ENCODE peak calls at places on chromosomes 12 and 14, in nine cellular contexts. One of them, this sample, is unnamed.

GRCh38 chr14:71725802-71726638 is 206.2 kb upstream of the RGS6 start:
- DNase-seq in aorta: no peak
- DNase-seq in nephron progenitor cell: no peak
- DNase-seq in right cardiac atrium: no peak
- DNase-seq in pons: no peak
- DNase-seq in NB4: peak
- DNase-seq in IMR-90: peak
- DNase-seq in fibroblast of pulmonary artery: peak
- DNase-seq in GDM1: no peak
- DNase-seq in this sample: no peak

GRCh38 chr12:54240971-54241588 is 38.8 kb downstream of the CBX5 start:
- DNase-seq in aorta: no peak
- DNase-seq in right cardiac atrium: no peak
- DNase-seq in IMR-90: no peak
- DNase-seq in NB4: no peak
- DNase-seq in GDM1: no peak
- DNase-seq in fibroblast of pulmonary artery: no peak
- DNase-seq in nephron progenitor cell: no peak
- DNase-seq in pons: no peak
- DNase-seq in this sample: no peak

GRCh38 chr12:61272441-61272840 is 987.8 kb upstream of the USP15 start:
- DNase-seq in pons: no peak
- DNase-seq in IMR-90: no peak
- DNase-seq in fibroblast of pulmonary artery: no peak
- DNase-seq in nephron progenitor cell: no peak
- DNase-seq in aorta: no peak
- DNase-seq in NB4: no peak
- DNase-seq in GDM1: no peak
- DNase-seq in right cardiac atrium: no peak
- DNase-seq in this sample: no peak

GRCh38 chr12:115205755-115206308 is 521.9 kb upstream of the TBX3 start:
- DNase-seq in aorta: no peak
- DNase-seq in fibroblast of pulmonary artery: no peak
- DNase-seq in nephron progenitor cell: no peak
- DNase-seq in IMR-90: no peak
- DNase-seq in right cardiac atrium: no peak
- DNase-seq in NB4: no peak
- DNase-seq in GDM1: no peak
- DNase-seq in pons: no peak
- DNase-seq in this sample: no peak

GRCh38 chr12:124047045-124047566 is 74.1 kb downstream of the ZNF664 start:
- DNase-seq in IMR-90: no peak
- DNase-seq in fibroblast of pulmonary artery: no peak
- DNase-seq in pons: no peak
- DNase-seq in GDM1: no peak
- DNase-seq in NB4: no peak
- DNase-seq in nephron progenitor cell: no peak
- DNase-seq in aorta: no peak
- DNase-seq in right cardiac atrium: no peak
- DNase-seq in this sample: no peak

GRCh38 chr12:91577586-91578539 is 395.2 kb upstream of the DCN start:
- DNase-seq in GDM1: no peak
- DNase-seq in pons: peak
- DNase-seq in NB4: peak
- DNase-seq in fibroblast of pulmonary artery: peak
- DNase-seq in nephron progenitor cell: no peak
- DNase-seq in IMR-90: peak
- DNase-seq in aorta: no peak
- DNase-seq in right cardiac atrium: no peak
- DNase-seq in this sample: no peak

GRCh38 chr12:3273409-3273853 is 196.3 kb downstream of the TSPAN9 start:
- DNase-seq in right cardiac atrium: no peak
- DNase-seq in aorta: no peak
- DNase-seq in NB4: no peak
- DNase-seq in IMR-90: peak
- DNase-seq in nephron progenitor cell: no peak
- DNase-seq in fibroblast of pulmonary artery: no peak
- DNase-seq in GDM1: no peak
- DNase-seq in pons: no peak
- DNase-seq in this sample: no peak

GRCh38 chr14:104105071-104105821 is 19.7 kb downstream of the ASPG start:
- DNase-seq in fibroblast of pulmonary artery: no peak
- DNase-seq in NB4: no peak
- DNase-seq in right cardiac atrium: peak
- DNase-seq in GDM1: no peak
- DNase-seq in IMR-90: no peak
- DNase-seq in aorta: peak
- DNase-seq in pons: no peak
- DNase-seq in nephron progenitor cell: peak
- DNase-seq in this sample: no peak

GRCh38 chr14:96790715-96791114 is 6.5 kb upstream of the VRK1 start:
- DNase-seq in NB4: peak
- DNase-seq in IMR-90: no peak
- DNase-seq in GDM1: no peak
- DNase-seq in fibroblast of pulmonary artery: no peak
- DNase-seq in right cardiac atrium: no peak
- DNase-seq in pons: no peak
- DNase-seq in aorta: no peak
- DNase-seq in nephron progenitor cell: no peak
- DNase-seq in this sample: no peak